ENCODE peak calls at places on chromosomes 5 and 9, in nine cellular contexts. H is tibial nerve, F is sigmoid colon, T is upper lobe of left lung, B is transverse colon, W is A549, E is stomach, I is HepG2, C is suprapubic skin. Y is an unnamed sample.

GRCh38 chr9:129100383-129101169 is 10.0 kb downstream of the CRAT start:
- DNase-seq in B (no peak), F (no peak), T (no peak), C (no peak), I (no peak), H (no peak), W (no peak), E (no peak), Y (no peak)

GRCh38 chr9:133048595-133048994 is 13.2 kb upstream of the CEL start:
- DNase-seq in F (no peak), T (no peak), H (no peak), W (peak; percentile 35), B (peak; percentile 31), I (no peak), E (peak; percentile 60), C (no peak), Y (no peak)

GRCh38 chr9:83406901-83407300 is 131.3 kb downstream of the FRMD3 start:
- DNase-seq in F (no peak), E (no peak), B (no peak), C (no peak), I (no peak), W (no peak), H (no peak), T (no peak), Y (no peak)

GRCh38 chr5:60652206-60652605 is 47.8 kb downstream of the DEPDC1B start:
- DNase-seq in T (no peak), B (no peak), C (no peak), I (no peak), H (no peak), W (peak; percentile 44), F (no peak), E (no peak), Y (no peak)

GRCh38 chr5:10726913-10727517 is 34.0 kb downstream of the DAP start:
- DNase-seq in C (no peak), W (no peak), T (no peak), I (no peak), E (no peak), H (no peak), F (no peak), B (no peak), Y (no peak)

GRCh38 chr5:32507738-32508434 is 63.3 kb upstream of the ZFR start:
- DNase-seq in W (no peak), E (no peak), T (no peak), C (no peak), I (no peak), F (peak; percentile 70), B (no peak), H (no peak), Y (no peak)

GRCh38 chr9:34275811-34276210 is 53.3 kb downstream of the KIF24 start:
- DNase-seq in B (no peak), E (no peak), I (no peak), T (no peak), W (no peak), C (no peak), F (no peak), H (no peak), Y (no peak)

GRCh38 chr5:180598316-180598701 is 7.0 kb upstream of the SCGB3A1 start:
- DNase-seq in I (no peak), T (peak; percentile 15), H (no peak), C (peak; percentile 73), W (no peak), B (no peak), E (peak; percentile 2), F (no peak), Y (no peak)

GRCh38 chr5:135324897-135325650 is 74.0 kb downstream of the MACROH2A1 start:
- DNase-seq in W (no peak), T (no peak), E (no peak), H (no peak), I (peak; percentile 87), F (no peak), C (no peak), B (no peak), Y (no peak)

GRCh38 chr9:87567566-87567965 is 69.9 kb downstream of the DAPK1 start:
- DNase-seq in C (no peak), T (no peak), F (no peak), W (no peak), B (no peak), H (no peak), E (no peak), I (no peak), Y (no peak)

GRCh38 chr9:121636411-121636865 is 15.0 kb upstream of the DAB2IP start:
- DNase-seq in I (no peak), E (no peak), B (no peak), H (no peak), C (no peak), T (no peak), F (peak; percentile 83), W (no peak), Y (no peak)

GRCh38 chr5:172059661-172060100 is 53.2 kb upstream of the FBXW11 start:
- DNase-seq in T (no peak), H (no peak), E (no peak), C (no peak), I (peak; percentile 19), B (no peak), F (no peak), W (no peak), Y (no peak)

GRCh38 chr5:1511651-1512540 is 11.9 kb downstream of the LPCAT1 start:
- DNase-seq in B (peak; percentile 7), E (peak; percentile 24), W (peak; percentile 56), T (peak; percentile 20), H (peak; percentile 11), I (no peak), C (peak; percentile 75), F (peak; percentile 60), Y (peak; percentile 5)

GRCh38 chr5:1514027-1514818 is 9.5 kb downstream of the LPCAT1 start:
- DNase-seq in W (no peak), I (no peak), T (peak; percentile 20), F (peak; percentile 56), H (peak; percentile 8), C (peak; percentile 74), B (peak; percentile 4), E (peak; percentile 22), Y (peak; percentile 9)

GRCh38 chr5:1511037-1511436 is 12.7 kb downstream of the LPCAT1 start:
- DNase-seq in W (no peak), B (peak; percentile 7), T (peak; percentile 20), H (peak; percentile 5), F (peak; percentile 58), E (no peak), C (peak; percentile 74), I (no peak), Y (peak; percentile 16)

GRCh38 chr5:1513326-1514026 is 10.3 kb downstream of the LPCAT1 start:
- DNase-seq in H (no peak), F (peak; percentile 43), I (no peak), E (peak; percentile 23), W (no peak), T (peak; percentile 23), B (peak; percentile 5), C (peak; percentile 20), Y (peak; percentile 5)

GRCh38 chr5:1512541-1513291 is 11.0 kb downstream of the LPCAT1 start:
- DNase-seq in H (no peak), F (peak; percentile 58), I (no peak), C (peak; percentile 70), B (peak; percentile 16), E (peak; percentile 23), W (no peak), T (peak; percentile 20), Y (peak; percentile 9)
- TF ChIP-seq EP300 in H (no peak), F (no peak), I (no peak), C (no peak), B (no peak), E (no peak), W (no peak), T (no peak), Y (no peak)

DNA sequence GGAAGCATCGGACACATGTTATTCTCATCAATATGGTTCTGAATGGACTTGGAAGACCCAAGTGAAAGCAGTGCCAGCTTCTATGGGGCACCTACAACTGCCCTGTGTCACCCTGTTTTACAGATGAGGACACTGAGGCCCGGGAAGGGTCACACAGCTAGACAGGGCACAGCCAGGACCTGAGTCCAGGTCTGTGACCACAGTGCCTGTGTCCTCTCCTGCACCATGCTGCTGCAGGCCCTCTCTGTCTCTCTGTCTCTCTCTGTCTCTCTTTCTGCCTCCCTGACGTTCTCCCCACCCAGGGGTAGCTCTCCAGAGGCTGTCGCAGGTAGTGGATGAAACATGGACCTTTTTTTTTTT is 42.2 kb upstream of the NEK6 start:
- DNase-seq in C (no peak), H (no peak), W (no peak), F (peak; percentile 29), B (no peak), I (no peak), T (no peak), E (peak; percentile 13), Y (no peak)
- H3K4me1 ChIP-seq in C (peaks cover 39% of the 10 kb centered on the region), H (peaks cover 51% of the 10 kb centered on the region), W (peaks cover 11% of the 10 kb centered on the region), F (no peaks in the 10 kb centered on the region), B (peaks cover 7% of the 10 kb centered on the region), I (peaks cover 37% of the 10 kb centered on the region), T (peaks cover 68% of the 10 kb centered on the region), E (peaks cover 33% of the 10 kb centered on the region), Y (no peaks in the 10 kb centered on the region)

DNA sequence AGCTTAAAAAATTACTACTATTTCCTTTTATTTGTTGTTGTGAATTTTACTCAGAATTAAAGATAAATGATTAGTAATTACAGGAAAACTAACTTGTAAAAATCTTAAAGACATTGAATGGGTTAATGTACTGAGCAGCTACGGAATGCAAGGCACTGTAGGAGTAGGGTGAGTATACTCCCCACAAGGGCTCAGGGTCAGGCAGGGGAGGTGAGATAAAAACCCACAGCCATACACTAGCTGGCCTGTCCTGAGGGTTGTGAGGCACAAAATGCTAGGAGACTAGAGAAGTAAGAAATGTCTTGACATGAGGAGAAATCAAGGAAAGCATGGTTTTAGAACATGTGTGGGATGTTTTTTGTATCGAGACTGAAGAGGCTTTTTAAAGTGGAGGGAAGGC is 13.4 kb downstream of the ZBED3 start:
- DNase-seq in H (no peak), E (no peak), B (no peak), I (no peak), C (no peak), W (no peak), F (no peak), T (no peak), Y (no peak)
- H3K27ac ChIP-seq in H (no peak overlapping the region), E (no peak overlapping the region), B (no peak overlapping the region), I (no peak overlapping the region), C (no peak overlapping the region), W (no peak overlapping the region), F (no peak overlapping the region), T (no peak overlapping the region), Y (no peak overlapping the region)

GRCh38 chr5:62498961-62499360 is 79.7 kb upstream of the LRRC70 start:
- DNase-seq in B (no peak), H (no peak), T (no peak), F (no peak), W (no peak), E (no peak), I (no peak), C (no peak), Y (no peak)

GRCh38 chr5:62502456-62503101 is 76.0 kb upstream of the LRRC70 start:
- DNase-seq in H (no peak), I (no peak), F (no peak), W (no peak), T (no peak), C (no peak), E (no peak), B (no peak), Y (no peak)

GRCh38 chr5:62509823-62510222 is 68.8 kb upstream of the LRRC70 start:
- DNase-seq in W (no peak), I (no peak), T (no peak), F (no peak), B (no peak), C (no peak), E (no peak), H (no peak), Y (no peak)

GRCh38 chr5:62506659-62507460 is 71.8 kb upstream of the LRRC70 start:
- DNase-seq in W (no peak), H (no peak), I (no peak), F (no peak), B (no peak), T (no peak), E (no peak), C (no peak), Y (no peak)

GRCh38 chr5:62504129-62504528 is 74.5 kb upstream of the LRRC70 start:
- DNase-seq in W (no peak), C (no peak), F (no peak), I (no peak), E (no peak), H (no peak), T (no peak), B (no peak), Y (no peak)
- TF ChIP-seq EP300 in W (no peak), C (no peak), F (no peak), I (no peak), E (no peak), H (no peak), T (no peak), B (no peak), Y (no peak)

Y was measured in ovary.